ENCODE peak calls at places on chromosomes 11 and 22, in six cellular contexts. One of them, this sample, is unnamed.

GRCh38 chr22:42368379-42369249 is 63.6 kb downstream of the NFAM1 start:
- DNase-seq in erythroblast: no peak
- DNase-seq in smooth muscle cell of the brain vasculature: no peak
- DNase-seq in NCI-H1417: peak
- DNase-seq in sigmoid colon: peak
- DNase-seq in neural crest cell: no peak
- DNase-seq in this sample: no peak

GRCh38 chr11:10606536-10607208 is 38.2 kb upstream of the LYVE1 start:
- DNase-seq in erythroblast: no peak
- DNase-seq in sigmoid colon: no peak
- DNase-seq in neural crest cell: no peak
- DNase-seq in NCI-H1417: no peak
- DNase-seq in smooth muscle cell of the brain vasculature: no peak
- DNase-seq in this sample: no peak

GRCh38 chr22:20010307-20011122 is 6.1 kb downstream of the ARVCF start:
- DNase-seq in erythroblast: no peak
- DNase-seq in neural crest cell: no peak
- DNase-seq in NCI-H1417: no peak
- DNase-seq in sigmoid colon: no peak
- DNase-seq in smooth muscle cell of the brain vasculature: no peak
- DNase-seq in this sample: no peak

GRCh38 chr22:28341001-28341400 is 338.6 kb downstream of the TTC28 start:
- DNase-seq in erythroblast: no peak
- DNase-seq in NCI-H1417: no peak
- DNase-seq in neural crest cell: no peak
- DNase-seq in sigmoid colon: no peak
- DNase-seq in smooth muscle cell of the brain vasculature: no peak
- DNase-seq in this sample: no peak

GRCh38 chr11:102802341-102802740 is 4.4 kb upstream of the MMP1 start:
- DNase-seq in NCI-H1417: no peak
- DNase-seq in neural crest cell: no peak
- DNase-seq in erythroblast: no peak
- DNase-seq in sigmoid colon: no peak
- DNase-seq in smooth muscle cell of the brain vasculature: no peak
- DNase-seq in this sample: no peak

GRCh38 chr11:96228472-96228871 is 114.5 kb downstream of the MAML2 start:
- DNase-seq in sigmoid colon: peak
- DNase-seq in smooth muscle cell of the brain vasculature: peak
- DNase-seq in NCI-H1417: no peak
- DNase-seq in neural crest cell: no peak
- DNase-seq in erythroblast: no peak
- DNase-seq in this sample: peak

GRCh38 chr11:30429550-30429949 is 106.6 kb downstream of the ARL14EP start:
- DNase-seq in erythroblast: no peak
- DNase-seq in smooth muscle cell of the brain vasculature: no peak
- DNase-seq in sigmoid colon: no peak
- DNase-seq in NCI-H1417: no peak
- DNase-seq in neural crest cell: no peak
- DNase-seq in this sample: no peak

GRCh38 chr11:61392991-61393595 is 706 bp downstream of the TMEM216 start:
- DNase-seq in sigmoid colon: no peak
- DNase-seq in erythroblast: peak
- DNase-seq in NCI-H1417: no peak
- DNase-seq in neural crest cell: no peak
- DNase-seq in smooth muscle cell of the brain vasculature: no peak
- DNase-seq in this sample: no peak

GRCh38 chr22:29797351-29797750 is 30.2 kb downstream of the UQCR10 start:
- DNase-seq in smooth muscle cell of the brain vasculature: no peak
- DNase-seq in NCI-H1417: no peak
- DNase-seq in sigmoid colon: no peak
- DNase-seq in erythroblast: no peak
- DNase-seq in neural crest cell: no peak
- DNase-seq in this sample: no peak

GRCh38 chr11:114340311-114341131 is 44.3 kb downstream of the NNMT start:
- DNase-seq in smooth muscle cell of the brain vasculature: no peak
- DNase-seq in sigmoid colon: peak
- DNase-seq in NCI-H1417: peak
- DNase-seq in erythroblast: peak
- DNase-seq in neural crest cell: peak
- DNase-seq in this sample: peak

GRCh38 chr11:131099013-131099412 is 182.7 kb upstream of the SNX19 start:
- DNase-seq in neural crest cell: no peak
- DNase-seq in smooth muscle cell of the brain vasculature: no peak
- DNase-seq in erythroblast: no peak
- DNase-seq in sigmoid colon: no peak
- DNase-seq in NCI-H1417: no peak
- DNase-seq in this sample: peak

GRCh38 chr11:75797796-75798195 is 17.2 kb upstream of the UVRAG start:
- DNase-seq in NCI-H1417: no peak
- DNase-seq in smooth muscle cell of the brain vasculature: no peak
- DNase-seq in neural crest cell: no peak
- DNase-seq in sigmoid colon: no peak
- DNase-seq in erythroblast: no peak
- DNase-seq in this sample: no peak

GRCh38 chr11:1830500-1831223 is 4.1 kb upstream of the SYT8 start:
- DNase-seq in sigmoid colon: no peak
- DNase-seq in neural crest cell: no peak
- DNase-seq in erythroblast: no peak
- DNase-seq in NCI-H1417: no peak
- DNase-seq in smooth muscle cell of the brain vasculature: no peak
- DNase-seq in this sample: no peak